ENCODE peak calls at places on chromosomes 5 and 9, in five cellular contexts. P is neural crest cell; L is gastrocnemius medialis; R is stimulated activated CD8-positive, alpha-beta memory T cell treated with anti-CD3 and anti-CD28 coated beads, Interleukin-15, amount 100 ng/mL, for 4 hours; V is heart right ventricle. G is an unnamed sample.

GRCh38 chr5:56490971-56491468 is 257.9 kb upstream of the ANKRD55 start:
- DNase-seq in L (no peak), P (no peak), R (no peak), V (no peak), G (no peak)

GRCh38 chr9:135584934-135585333 is 23.4 kb downstream of the PAEP start:
- DNase-seq in P (no peak), R (no peak), V (no peak), L (no peak), G (no peak)

GRCh38 chr9:125867752-125868400 is 120.7 kb downstream of the PBX3 start:
- DNase-seq in L (no peak), R (no peak), P (no peak), V (no peak), G (no peak)

GRCh38 chr5:16593013-16593412 is 23.8 kb downstream of the RETREG1 start:
- DNase-seq in L (no peak), P (no peak), R (no peak), V (no peak), G (no peak)

GRCh38 chr5:34991486-34992238 is 56.1 kb downstream of the AGXT2 start:
- DNase-seq in V (no peak), L (no peak), R (no peak), P (no peak), G (no peak)

GRCh38 chr9:124553738-124554137 is 46.5 kb upstream of the NR5A1 start:
- DNase-seq in L (no peak), R (no peak), P (no peak), V (no peak), G (no peak)

GRCh38 chr9:122016309-122016708 is 76.8 kb downstream of the TTLL11 start:
- DNase-seq in R (no peak), P (no peak), L (no peak), V (no peak), G (no peak)

GRCh38 chr5:173988554-173989431 is at the start of gene C5orf47:
- DNase-seq in L (no peak), R (no peak), P (no peak), V (no peak), G (no peak)

GRCh38 chr5:67244345-67244793 is 47.8 kb upstream of the CD180 start:
- DNase-seq in V (peak), L (peak), R (no peak), P (no peak), G (no peak)

GRCh38 chr9:76717611-76718010 is 46.6 kb upstream of the PCA3 start:
- DNase-seq in R (no peak), L (no peak), P (no peak), V (no peak), G (no peak)

GRCh38 chr9:131885144-131885609 is 145.3 kb upstream of the RAPGEF1 start:
- DNase-seq in P (no peak), V (peak), L (no peak), R (no peak), G (no peak)

GRCh38 chr9:99176527-99177013 is 45.2 kb downstream of the ALG2 start:
- DNase-seq in P (no peak), R (no peak), L (no peak), V (no peak), G (no peak)

G was measured in activated gamma-delta T cell.